ENCODE peak calls at places on chromosomes 12 and 14, in six cellular contexts. M is right cardiac atrium; O is HCT116; E is effector memory CD4-positive, alpha-beta T cell; G is CD4-positive, CD25-positive, alpha-beta regulatory T cell; I is neuronal stem cell. S is an unnamed sample.

GRCh38 chr12:115144425-115144824 is 460.4 kb upstream of the TBX3 start:
- DNase-seq in E (no peak), G (no peak), M (no peak), I (no peak), O (no peak), S (no peak)

GRCh38 chr14:73234586-73235394 is 2.5 kb upstream of the PAPLN start:
- DNase-seq in G (no peak), I (no peak), M (no peak), E (no peak), O (no peak), S (no peak)

GRCh38 chr12:21476949-21477348 is 24.5 kb downstream of the RECQL start:
- DNase-seq in O (no peak), M (no peak), E (no peak), G (no peak), I (no peak), S (no peak)

GRCh38 chr12:110836291-110836690 is 10.5 kb upstream of the CCDC63 start:
- DNase-seq in O (no peak), E (no peak), I (no peak), G (no peak), M (no peak), S (no peak)

GRCh38 chr12:109880049-109880931 is at the start of gene GLTP:
- DNase-seq in O (peak; percentile 45), G (peak; percentile 85), I (peak; percentile 83), M (peak; percentile 86), E (peak; percentile 83), S (peak; percentile 95)

GRCh38 chr12:111761099-111761498 is 5.6 kb upstream of the ALDH2 start:
- DNase-seq in E (no peak), M (no peak), G (no peak), O (no peak), I (no peak), S (peak; percentile 37)

GRCh38 chr12:69329669-69330428 is 18.3 kb upstream of the LYZ start:
- DNase-seq in E (no peak), G (no peak), O (no peak), M (no peak), I (no peak), S (no peak)

GRCh38 chr12:116339800-116340371 is 62.4 kb upstream of the MED13L start:
- DNase-seq in I (no peak), G (no peak), E (no peak), M (no peak), O (no peak), S (no peak)

GRCh38 chr12:124771462-124772361 is 92.0 kb downstream of the SCARB1 start:
- DNase-seq in E (peak; percentile 41), I (peak; percentile 78), G (peak; percentile 60), O (peak; percentile 39), M (peak; percentile 84), S (peak; percentile 94)

GRCh38 chr14:95043314-95043713 is 114.0 kb downstream of the DICER1 start:
- DNase-seq in G (no peak), E (no peak), I (no peak), O (no peak), M (no peak), S (no peak)

GRCh38 chr14:95850429-95850828 is 26.2 kb upstream of the TUNAR start:
- DNase-seq in I (no peak), M (no peak), E (no peak), O (no peak), G (no peak), S (no peak)

GRCh38 chr14:50875359-50876090 is 3.7 kb downstream of the ABHD12B start:
- DNase-seq in E (peak; percentile 29), M (no peak), I (no peak), O (no peak), G (peak; percentile 17), S (no peak)

GRCh38 chr12:93712204-93712603 is 35.0 kb downstream of the CRADD start:
- DNase-seq in M (no peak), O (no peak), E (no peak), G (no peak), I (no peak), S (no peak)

GRCh38 chr12:23816394-23816851 is 133.0 kb downstream of the SOX5 start:
- DNase-seq in E (no peak), O (no peak), I (no peak), G (no peak), M (no peak), S (peak; percentile 16)

GRCh38 chr14:24430682-24431568 is 1.2 kb downstream of the KHNYN start:
- DNase-seq in O (no peak), I (no peak), M (peak; percentile 66), G (peak; percentile 62), E (peak; percentile 40), S (peak; percentile 78)

GRCh38 chr12:50517456-50518048 is 12.8 kb downstream of the DIP2B start:
- DNase-seq in G (no peak), I (no peak), M (no peak), E (no peak), O (no peak), S (no peak)

GRCh38 chr12:123319273-123319672 is 45.4 kb downstream of the SBNO1 start:
- DNase-seq in E (no peak), I (no peak), G (no peak), M (no peak), O (no peak), S (no peak)

GRCh38 chr12:7154042-7154441 is 23.9 kb downstream of the CLSTN3 start:
- DNase-seq in I (no peak), E (no peak), M (no peak), O (no peak), G (no peak), S (no peak)

GRCh38 chr14:61034416-61035100 is 53.5 kb downstream of the SLC38A6 start:
- DNase-seq in M (no peak), E (no peak), O (no peak), I (no peak), G (no peak), S (no peak)

GRCh38 chr12:63045020-63045860 is 105.8 kb downstream of the AVPR1A start:
- DNase-seq in E (no peak), I (no peak), M (no peak), O (no peak), G (no peak), S (peak; percentile 18)

GRCh38 chr12:122265433-122265832 is 861 bp downstream of the VPS33A start:
- DNase-seq in O (no peak), G (no peak), E (no peak), I (no peak), M (no peak), S (no peak)

GRCh38 chr12:98504368-98504617 is 11.1 kb upstream of the TMPO start:
- DNase-seq in G (no peak), M (no peak), O (no peak), I (no peak), E (no peak), S (no peak)

GRCh38 chr12:8914716-8915526 is 612 bp downstream of the PHC1 start:
- DNase-seq in I (peak; percentile 44), E (peak; percentile 55), O (no peak), M (peak; percentile 47), G (peak; percentile 58), S (peak; percentile 87)

GRCh38 chr14:60652674-60653387 is 3.6 kb upstream of the SIX1 start:
- DNase-seq in G (no peak), I (peak; percentile 39), E (no peak), M (no peak), O (no peak), S (peak; percentile 61)

GRCh38 chr12:40672650-40673319 is 19.5 kb upstream of the CNTN1 start:
- DNase-seq in G (no peak), I (no peak), O (no peak), M (no peak), E (no peak), S (no peak)

GRCh38 chr12:69052613-69053408 is 119.8 kb upstream of the CPM start:
- DNase-seq in E (no peak), O (peak; percentile 24), M (no peak), G (peak; percentile 21), I (no peak), S (no peak)

GRCh38 chr12:52004042-52004648 is 2.6 kb upstream of the TAMALIN start:
- DNase-seq in M (no peak), O (no peak), I (no peak), G (no peak), E (no peak), S (peak; percentile 69)

GRCh38 chr12:52029686-52030085 is 21.6 kb upstream of the NR4A1 start:
- DNase-seq in E (no peak), I (peak; percentile 83), M (no peak), G (no peak), O (no peak), S (peak; percentile 74)

DNA sequence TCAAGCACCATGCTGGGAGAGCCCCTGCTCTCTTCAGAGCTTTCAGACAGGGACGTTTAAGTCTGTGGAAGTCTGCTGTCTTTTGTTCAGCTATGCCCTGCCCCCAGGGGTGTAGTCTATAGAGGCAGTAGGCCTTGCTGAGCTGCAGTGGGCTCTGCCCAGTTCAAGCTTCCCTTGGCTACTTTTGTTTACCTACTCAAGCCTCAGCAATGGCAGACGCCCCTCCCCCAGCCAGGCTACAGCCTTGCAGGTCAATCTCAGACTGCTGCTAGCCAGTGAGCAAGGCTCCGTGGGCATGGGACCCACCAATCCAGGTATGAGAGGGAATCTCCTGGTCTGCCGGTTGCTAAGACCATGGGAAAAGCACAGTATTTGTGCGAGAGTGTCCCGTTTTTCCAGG is 37.4 kb upstream of the C12orf71 start:
- DNase-seq in M (peak; percentile 9), E (no peak), G (no peak), O (no peak), I (no peak), S (peak; percentile 30)
- H3K27ac ChIP-seq in M (no peak overlapping the region), E (no peak overlapping the region), G (no peak overlapping the region), O (no peak overlapping the region), I (no peak overlapping the region), S (no peak overlapping the region)

GRCh38 chr12:81792666-81793065 is 33.5 kb upstream of the PPFIA2 start:
- DNase-seq in I (no peak), M (no peak), E (no peak), G (no peak), O (no peak), S (no peak)
- H3K27ac ChIP-seq in I (no peak overlapping the region), M (no peak overlapping the region), E (no peak overlapping the region), G (no peak overlapping the region), O (no peak overlapping the region), S (no peak overlapping the region)

DNA sequence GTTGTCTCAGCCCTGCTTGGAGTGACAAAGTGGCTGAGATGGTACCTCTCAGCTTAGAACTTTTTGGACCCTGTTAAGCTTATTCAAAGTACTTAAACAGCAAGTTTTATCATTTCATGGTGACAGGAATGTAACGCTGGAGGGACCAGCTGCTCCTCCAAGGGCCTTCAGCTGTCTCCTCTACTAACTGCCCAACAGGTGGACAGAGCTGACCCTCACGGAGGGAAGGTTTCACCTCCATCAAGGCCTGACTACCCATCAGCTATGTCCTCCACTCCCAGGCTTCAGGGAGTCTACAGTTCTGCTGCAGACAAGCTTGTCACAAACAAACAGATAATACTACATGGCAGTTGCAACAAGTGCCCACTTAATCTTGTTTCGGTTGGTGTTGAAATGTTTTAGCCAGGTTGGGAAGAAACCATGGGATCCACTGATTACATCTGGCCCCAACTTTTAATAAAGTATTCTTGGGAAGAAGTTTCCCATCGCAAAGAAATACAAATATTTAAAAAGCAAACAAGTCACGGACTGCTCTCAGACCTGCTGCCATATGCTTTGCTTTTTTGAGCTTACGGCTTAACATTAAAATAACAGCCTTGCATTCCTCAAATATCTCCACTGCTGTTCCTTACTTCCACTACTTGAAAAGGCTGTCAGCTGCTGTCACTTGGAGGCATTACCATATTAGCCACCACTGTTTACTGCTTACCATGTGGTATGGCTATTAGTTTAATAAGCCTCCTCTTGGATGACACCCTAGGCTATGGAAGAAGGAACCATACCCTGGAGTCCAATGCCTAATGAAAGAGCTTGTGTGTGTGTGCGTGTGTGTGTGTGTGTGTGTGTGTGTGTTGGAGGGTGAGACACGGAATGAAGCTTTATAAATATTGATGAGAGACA is 174.9 kb downstream of the TTC7B start:
- DNase-seq in O (no peak), I (peak; percentile 47), G (no peak), M (no peak), E (no peak), S (no peak)
- H3K27ac ChIP-seq in O (no peak overlapping the region), I (peak overlapping the region; percentile 97), G (no peak overlapping the region), M (peak overlapping the region; percentile 39), E (no peak overlapping the region), S (no peak overlapping the region)

GRCh38 chr12:120236124-120236398 is 29.5 kb downstream of the PXN start:
- DNase-seq in G (no peak), O (no peak), E (no peak), M (no peak), I (no peak), S (no peak)
- H3K27ac ChIP-seq in G (peak overlapping the region; percentile 23), O (peak overlapping the region; percentile 100), E (peak overlapping the region; percentile 12), M (peak overlapping the region; percentile 99), I (no peak overlapping the region), S (peak overlapping the region; percentile 84)

S was measured in kidney.